ENCODE peak calls at places on chromosomes 13 and 19, in seven cellular contexts. M, S, N, O, R, A and Q are unnamed samples.

GRCh38 chr19:3670258-3670795 is 29.9 kb downstream of the PIP5K1C start:
- DNase-seq in M (no peak), S (peak), N (peak), O (peak), R (no peak), A (no peak), Q (no peak)

GRCh38 chr19:45152504-45153338 is 8.1 kb downstream of the NKPD1 start:
- DNase-seq in M (no peak), S (no peak), N (peak), O (peak), R (peak), A (no peak), Q (no peak)

GRCh38 chr19:44912854-44913253 is 1.6 kb upstream of the APOC1 start:
- DNase-seq in M (no peak), S (no peak), N (no peak), O (peak), R (no peak), A (peak), Q (no peak)

GRCh38 chr19:40703029-40703755 is 12.7 kb upstream of the NUMBL start:
- DNase-seq in M (no peak), S (no peak), N (no peak), O (no peak), R (no peak), A (no peak), Q (no peak)

GRCh38 chr13:44403720-44404063 is 30.1 kb downstream of the SERP2 start:
- DNase-seq in M (no peak), S (no peak), N (peak), O (no peak), R (no peak), A (peak), Q (no peak)

GRCh38 chr13:72258340-72258981 is 391.5 kb upstream of the DACH1 start:
- DNase-seq in M (no peak), S (no peak), N (no peak), O (no peak), R (no peak), A (no peak), Q (no peak)

GRCh38 chr13:98488736-98489135 is 88.2 kb downstream of the STK24 start:
- DNase-seq in M (no peak), S (no peak), N (no peak), O (no peak), R (no peak), A (no peak), Q (no peak)

GRCh38 chr19:55247621-55248099 is 11.2 kb downstream of the PPP6R1 start:
- DNase-seq in M (peak), S (no peak), N (no peak), O (peak), R (no peak), A (no peak), Q (no peak)

GRCh38 chr13:19567820-19568534 is 6.6 kb upstream of the TPTE2 start:
- DNase-seq in M (no peak), S (no peak), N (no peak), O (no peak), R (no peak), A (no peak), Q (no peak)

GRCh38 chr13:103277099-103277498 is 210.9 kb upstream of the SLC10A2 start:
- DNase-seq in M (no peak), S (no peak), N (no peak), O (no peak), R (no peak), A (no peak), Q (no peak)

GRCh38 chr13:76903544-76904162 is 17.4 kb upstream of the KCTD12 start:
- DNase-seq in M (no peak), S (peak), N (peak), O (peak), R (peak), A (no peak), Q (no peak)

GRCh38 chr19:4597975-4598671 is 38.6 kb upstream of the SEMA6B start:
- DNase-seq in M (peak), S (no peak), N (no peak), O (no peak), R (peak), A (no peak), Q (no peak)

GRCh38 chr19:3346677-3347353 is 19.6 kb upstream of the NFIC start:
- DNase-seq in M (no peak), S (no peak), N (peak), O (peak), R (no peak), A (peak), Q (no peak)

GRCh38 chr19:6663236-6664187 is 6.4 kb downstream of the TNFSF14 start:
- DNase-seq in M (no peak), S (no peak), N (no peak), O (no peak), R (no peak), A (no peak), Q (no peak)

GRCh38 chr13:40113644-40114304 is 458.3 kb downstream of the COG6 start:
- DNase-seq in M (no peak), S (no peak), N (no peak), O (peak), R (no peak), A (no peak), Q (no peak)

GRCh38 chr19:38740252-38740592 is 4.1 kb downstream of the CAPN12 start:
- DNase-seq in M (no peak), S (no peak), N (no peak), O (no peak), R (no peak), A (no peak), Q (no peak)

GRCh38 chr19:45251452-45252354 is 632 bp downstream of the MARK4 start:
- DNase-seq in M (no peak), S (no peak), N (peak), O (no peak), R (no peak), A (no peak), Q (no peak)

GRCh38 chr19:3837922-3838321 is 30.9 kb downstream of the ZFR2 start:
- DNase-seq in M (no peak), S (no peak), N (no peak), O (no peak), R (no peak), A (no peak), Q (no peak)

GRCh38 chr13:100440756-100441421 is 147.7 kb downstream of the GGACT start:
- DNase-seq in M (no peak), S (peak), N (no peak), O (peak), R (no peak), A (no peak), Q (no peak)

GRCh38 chr13:60441761-60442160 is 44.7 kb downstream of the TDRD3 start:
- DNase-seq in M (no peak), S (no peak), N (no peak), O (no peak), R (no peak), A (no peak), Q (no peak)

GRCh38 chr19:19866599-19867248 is 1.0 kb downstream of the ZNF253 start:
- DNase-seq in M (peak), S (no peak), N (peak), O (peak), R (peak), A (no peak), Q (no peak)

GRCh38 chr19:6766357-6767080 is 716 bp downstream of the SH2D3A start:
- DNase-seq in M (no peak), S (no peak), N (no peak), O (no peak), R (no peak), A (no peak), Q (no peak)

GRCh38 chr13:31675521-31675953 is 63.8 kb upstream of the RXFP2 start:
- DNase-seq in M (no peak), S (no peak), N (no peak), O (peak), R (no peak), A (no peak), Q (no peak)

GRCh38 chr19:44588753-44589112 is 24.6 kb upstream of the IGSF23 start:
- DNase-seq in M (no peak), S (no peak), N (no peak), O (no peak), R (no peak), A (no peak), Q (no peak)

GRCh38 chr13:31090096-31090495 is 71.6 kb downstream of the HSPH1 start:
- DNase-seq in M (no peak), S (no peak), N (no peak), O (no peak), R (no peak), A (no peak), Q (no peak)

GRCh38 chr13:102580552-102581169 is 16.1 kb upstream of the TPP2 start:
- DNase-seq in M (no peak), S (peak), N (no peak), O (peak), R (no peak), A (no peak), Q (no peak)

GRCh38 chr13:80048802-80049201 is 292.1 kb downstream of the SPRY2 start:
- DNase-seq in M (peak), S (peak), N (peak), O (peak), R (no peak), A (peak), Q (no peak)

GRCh38 chr13:79966502-79966901 is 374.4 kb downstream of the SPRY2 start:
- DNase-seq in M (no peak), S (no peak), N (no peak), O (no peak), R (no peak), A (no peak), Q (no peak)

GRCh38 chr13:93226623-93227279 is at the start of gene GPC6:
- DNase-seq in M (no peak), S (peak), N (peak), O (peak), R (no peak), A (peak), Q (no peak)

GRCh38 chr13:23949736-23950135 is 52.4 kb upstream of the C1QTNF9B start:
- DNase-seq in M (no peak), S (no peak), N (no peak), O (no peak), R (no peak), A (no peak), Q (no peak)

GRCh38 chr19:35124098-35125060 is 8.8 kb downstream of the FXYD3 start:
- DNase-seq in M (peak), S (peak), N (peak), O (peak), R (peak), A (peak), Q (no peak)

GRCh38 chr19:13796301-13797057 is 1.2 kb downstream of the ZSWIM4 start:
- DNase-seq in M (no peak), S (peak), N (peak), O (peak), R (no peak), A (no peak), Q (no peak)
- TF ChIP-seq CTCF in M (no peak), S (peak), N (no peak), O (peak), R (no peak), A (no peak), Q (peak)

DNA sequence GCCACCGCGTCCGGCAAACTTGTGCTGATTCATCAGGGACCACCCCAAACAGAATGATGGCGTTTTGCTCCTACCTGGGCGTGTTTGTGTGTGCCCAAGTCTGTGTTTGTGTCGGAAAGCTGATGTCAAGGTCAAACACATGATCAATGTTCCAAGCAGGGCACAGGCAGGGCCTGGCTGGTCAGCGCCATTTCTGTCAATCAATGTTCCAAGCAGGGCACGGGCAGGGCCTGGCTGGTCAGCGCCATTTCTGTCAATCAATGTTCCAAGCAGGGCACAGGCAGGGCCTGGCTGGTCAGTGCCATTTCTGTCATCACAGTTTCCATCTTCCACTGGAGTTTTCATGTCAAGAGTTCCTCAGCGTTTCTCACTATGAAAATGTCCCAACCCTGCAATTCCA is 14.9 kb upstream of the GRTP1 start:
- DNase-seq in M (no peak), S (no peak), N (no peak), O (no peak), R (no peak), A (peak), Q (no peak)
- TF ChIP-seq CTCF in M (no peak), S (no peak), N (no peak), O (no peak), R (no peak), A (no peak), Q (no peak)

GRCh38 chr19:17052439-17052838 is 22.8 kb downstream of the HAUS8 start:
- DNase-seq in M (no peak), S (no peak), N (peak), O (peak), R (no peak), A (no peak), Q (no peak)
- TF ChIP-seq CTCF in M (peak), S (peak), N (no peak), O (peak), R (no peak), A (peak), Q (peak)

GRCh38 chr13:111115841-111116500 is 861 bp downstream of the ARHGEF7 start:
- DNase-seq in M (no peak), S (peak), N (peak), O (peak), R (no peak), A (peak), Q (no peak)
- TF ChIP-seq CTCF in M (no peak), S (peak), N (no peak), O (no peak), R (no peak), A (no peak), Q (peak)

GRCh38 chr19:18488838-18489626 is 32.8 kb downstream of the ELL start:
- DNase-seq in M (no peak), S (no peak), N (peak), O (no peak), R (no peak), A (peak), Q (no peak)
- TF ChIP-seq CTCF in M (no peak), S (peak), N (no peak), O (peak), R (no peak), A (peak), Q (peak)

GRCh38 chr19:53177986-53178385 is 15.2 kb downstream of the ZNF665 start:
- DNase-seq in M (no peak), S (no peak), N (no peak), O (no peak), R (no peak), A (no peak), Q (no peak)

GRCh38 chr19:53172892-53173291 is 14.0 kb upstream of the ZNF347 start:
- DNase-seq in M (no peak), S (no peak), N (no peak), O (peak), R (no peak), A (no peak), Q (no peak)
- TF ChIP-seq CTCF in M (no peak), S (no peak), N (no peak), O (no peak), R (no peak), A (no peak), Q (no peak)

GRCh38 chr19:52095172-52096014 is at the start of gene ZNF841:
- DNase-seq in M (peak), S (peak), N (peak), O (peak), R (peak), A (peak), Q (peak)
- TF ChIP-seq CTCF in M (no peak), S (no peak), N (no peak), O (no peak), R (no peak), A (peak), Q (peak)

GRCh38 chr19:16197622-16198362 is at the start of gene AP1M1:
- DNase-seq in M (peak), S (peak), N (peak), O (peak), R (peak), A (peak), Q (peak)
- TF ChIP-seq CTCF in M (no peak), S (no peak), N (no peak), O (no peak), R (no peak), A (no peak), Q (no peak)

DNA sequence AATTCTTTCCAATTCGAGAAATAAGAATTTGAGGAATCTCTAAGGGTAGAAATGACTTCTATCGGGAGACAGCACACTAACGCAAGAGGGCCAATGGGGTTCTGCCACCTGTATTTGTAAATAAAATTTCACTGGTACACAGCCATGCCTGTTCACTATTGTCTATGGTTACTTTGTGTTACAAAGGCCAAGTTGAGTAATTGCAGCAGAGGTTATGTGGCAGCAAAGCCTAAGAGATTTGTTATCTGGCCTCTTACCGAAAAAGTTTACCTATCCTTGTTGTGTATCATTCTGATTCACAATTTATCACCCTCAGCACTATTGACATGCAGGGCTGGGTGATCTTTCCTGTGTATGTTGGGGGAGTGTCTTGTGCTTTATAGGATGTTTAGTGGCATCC is 278.0 kb downstream of the KLF5 start:
- DNase-seq in M (no peak), S (no peak), N (no peak), O (no peak), R (no peak), A (no peak), Q (no peak)
- TF ChIP-seq CTCF in M (no peak), S (no peak), N (no peak), O (no peak), R (no peak), A (no peak), Q (no peak)